ENCODE peak calls at places on chromosomes 7 and 10, in ten cellular contexts. Q is BJ, O is body of pancreas, Y is upper lobe of right lung, C is HCT116, G is endodermal cell, A is psoas muscle, B is colonic mucosa, R is testis, X is uterus. K is an unnamed sample.
A peak's percentile ranks its signal among the peaks of the same experiment; 100 is the strongest.

GRCh38 chr10:73182568-73182967 is 14.6 kb downstream of the FAM149B1 start:
- DNase-seq in Q (no peak), O (no peak), Y (no peak), C (no peak), G (no peak), A (no peak), B (no peak), R (no peak), X (no peak), K (no peak)

GRCh38 chr10:63548860-63549259 is 27.7 kb downstream of the REEP3 start:
- DNase-seq in Q (no peak), O (no peak), Y (no peak), C (no peak), G (no peak), A (no peak), B (no peak), R (no peak), X (no peak), K (no peak)

GRCh38 chr7:137935849-137936508 is 65.9 kb downstream of the CREB3L2 start:
- DNase-seq in Q (no peak), O (no peak), Y (no peak), C (no peak), G (no peak), A (no peak), B (peak; percentile 71), R (no peak), X (no peak), K (no peak)

GRCh38 chr10:30791197-30791611 is 161.7 kb upstream of the LYZL2 start:
- DNase-seq in Q (no peak), O (no peak), Y (no peak), C (no peak), G (no peak), A (no peak), B (peak; percentile 39), R (no peak), X (no peak), K (no peak)

GRCh38 chr7:115561341-115562110 is 469.0 kb downstream of the TFEC start:
- DNase-seq in Q (peak; percentile 82), O (no peak), Y (no peak), C (no peak), G (no peak), A (no peak), B (no peak), R (peak; percentile 29), X (no peak), K (no peak)

GRCh38 chr7:143467724-143468123 is 9.9 kb upstream of the TAS2R41 start:
- DNase-seq in Q (no peak), O (no peak), Y (no peak), C (no peak), G (no peak), A (no peak), B (no peak), R (no peak), X (no peak), K (no peak)

GRCh38 chr7:36015733-36016132 is 137.3 kb upstream of the EEPD1 start:
- DNase-seq in Q (no peak), O (no peak), Y (no peak), C (no peak), G (no peak), A (no peak), B (no peak), R (no peak), X (no peak), K (no peak)

GRCh38 chr7:79452032-79452494 is 1.4 kb downstream of the MAGI2 start:
- DNase-seq in Q (no peak), O (peak; percentile 66), Y (peak; percentile 92), C (no peak), G (peak; percentile 87), A (peak; percentile 88), B (peak; percentile 71), R (peak; percentile 88), X (peak; percentile 88), K (no peak)

GRCh38 chr10:102133373-102134195 is 744 bp downstream of the PPRC1 start:
- DNase-seq in Q (no peak), O (peak; percentile 81), Y (peak; percentile 90), C (no peak), G (peak; percentile 78), A (peak; percentile 91), B (peak; percentile 80), R (peak; percentile 88), X (peak; percentile 71), K (no peak)

GRCh38 chr7:153886506-153887391 is 165.4 kb upstream of the DPP6 start:
- DNase-seq in Q (no peak), O (peak; percentile 34), Y (no peak), C (no peak), G (peak; percentile 87), A (peak; percentile 52), B (no peak), R (peak; percentile 86), X (peak; percentile 33), K (no peak)

GRCh38 chr7:114539575-114539974 is 125.0 kb downstream of the FOXP2 start:
- DNase-seq in Q (no peak), O (peak; percentile 46), Y (no peak), C (peak; percentile 3), G (peak; percentile 48), A (no peak), B (peak; percentile 21), R (peak; percentile 29), X (no peak), K (no peak)

GRCh38 chr7:46011501-46011900 is 90.4 kb upstream of the IGFBP3 start:
- DNase-seq in Q (no peak), O (no peak), Y (no peak), C (no peak), G (no peak), A (no peak), B (no peak), R (no peak), X (no peak), K (no peak)

GRCh38 chr7:158655931-158656441 is 48.6 kb downstream of the NCAPG2 start:
- DNase-seq in Q (no peak), O (no peak), Y (no peak), C (no peak), G (no peak), A (no peak), B (no peak), R (no peak), X (no peak), K (no peak)

GRCh38 chr10:91540714-91541113 is 92.2 kb downstream of the PPP1R3C start:
- DNase-seq in Q (no peak), O (no peak), Y (no peak), C (peak; percentile 4), G (no peak), A (no peak), B (no peak), R (no peak), X (no peak), K (no peak)

GRCh38 chr7:125644113-125644512 is 714.5 kb upstream of the POT1 start:
- DNase-seq in Q (no peak), O (no peak), Y (no peak), C (no peak), G (no peak), A (no peak), B (no peak), R (no peak), X (no peak), K (no peak)

GRCh38 chr10:22656056-22656455 is 58.3 kb downstream of the PIP4K2A start:
- DNase-seq in Q (no peak), O (no peak), Y (no peak), C (no peak), G (no peak), A (no peak), B (no peak), R (no peak), X (no peak), K (no peak)
- H3K4me3 ChIP-seq in Q (no peak overlapping the region), O (no peak overlapping the region), Y (no peak overlapping the region), C (no peak overlapping the region), G (no peak overlapping the region), A (no peak overlapping the region), B (no peak overlapping the region), R (no peak overlapping the region), X (no peak overlapping the region), K (no peak overlapping the region)

DNA sequence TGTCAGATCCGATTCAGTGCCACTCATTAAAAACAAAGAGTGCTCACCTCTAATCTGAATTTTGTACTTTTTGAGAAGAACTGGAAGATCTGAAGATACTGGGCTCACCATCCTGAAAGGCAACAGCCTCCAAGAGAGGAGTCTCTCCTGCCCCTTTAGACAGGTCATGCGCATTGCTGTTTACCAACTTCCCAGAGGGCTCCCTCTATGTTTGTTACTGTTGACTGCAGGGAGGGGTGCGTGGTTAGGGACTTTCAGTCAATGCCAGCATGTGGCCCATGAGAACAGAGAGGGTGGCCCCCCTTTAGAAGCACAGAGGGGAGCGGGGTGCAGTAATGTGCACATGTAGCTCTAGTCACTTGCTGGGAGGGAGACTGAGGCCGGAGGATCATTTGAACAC is 33.1 kb upstream of the CABCOCO1 start:
- DNase-seq in Q (no peak), O (no peak), Y (no peak), C (no peak), G (peak; percentile 56), A (no peak), B (no peak), R (no peak), X (no peak), K (no peak)
- TF ChIP-seq CTCF in Q (no peak), O (no peak), Y (no peak), C (no peak), G (no peak), A (no peak), B (no peak), R (no peak), X (no peak), K (no peak)

GRCh38 chr10:59175538-59176240 is 754 bp upstream of the PHYHIPL start:
- DNase-seq in Q (no peak), O (peak; percentile 54), Y (peak; percentile 40), C (no peak), G (no peak), A (peak; percentile 32), B (no peak), R (peak; percentile 22), X (no peak), K (no peak)

GRCh38 chr10:59177031-59177861 is 803 bp downstream of the PHYHIPL start:
- DNase-seq in Q (peak; percentile 17), O (peak; percentile 66), Y (no peak), C (no peak), G (peak; percentile 77), A (peak; percentile 8), B (peak; percentile 22), R (peak; percentile 38), X (no peak), K (peak; percentile 25)

GRCh38 chr10:59173414-59173813 is 3.0 kb upstream of the PHYHIPL start:
- DNase-seq in Q (no peak), O (no peak), Y (no peak), C (no peak), G (no peak), A (no peak), B (no peak), R (no peak), X (no peak), K (no peak)

GRCh38 chr10:59176241-59177030 is at the start of gene PHYHIPL:
- DNase-seq in Q (no peak), O (peak; percentile 79), Y (peak; percentile 40), C (no peak), G (peak; percentile 81), A (peak; percentile 40), B (no peak), R (peak; percentile 53), X (no peak), K (no peak)

GRCh38 chr10:59172567-59172966 is 3.9 kb upstream of the PHYHIPL start:
- DNase-seq in Q (no peak), O (no peak), Y (no peak), C (no peak), G (no peak), A (no peak), B (no peak), R (no peak), X (no peak), K (no peak)
- H3K27me3 ChIP-seq in Q (peaks cover 14% of the 10 kb centered on the region), O (no peaks in the 10 kb centered on the region), Y (peaks cover 26% of the 10 kb centered on the region), C (no peaks in the 10 kb centered on the region), G (peaks cover 46% of the 10 kb centered on the region), A (no peaks in the 10 kb centered on the region), B (peaks cover 17% of the 10 kb centered on the region), R (no peaks in the 10 kb centered on the region), X (peaks cover 3% of the 10 kb centered on the region), K (peaks cover 18% of the 10 kb centered on the region)

GRCh38 chr10:51075802-51076201 is 1.5 kb downstream of the PRKG1 start:
- DNase-seq in Q (no peak), O (no peak), Y (no peak), C (no peak), G (no peak), A (no peak), B (no peak), R (no peak), X (no peak), K (no peak)
- H3K4me3 ChIP-seq in Q (peak overlapping the region; percentile 51), O (no peak overlapping the region), Y (peak overlapping the region; percentile 60), C (no peak overlapping the region), G (no peak overlapping the region), A (peak overlapping the region; percentile 85), B (peak overlapping the region; percentile 54), R (peak overlapping the region; percentile 72), X (peak overlapping the region; percentile 62), K (no peak overlapping the region)